ENCODE peak calls at places on chromosomes 13 and 19, in nine cellular contexts. One of them, this sample, is unnamed. For H3K4me1, the result is how much of the 10 kb centered on the place peaks cover.

GRCh38 chr13:98143601-98144500 is 957 bp downstream of the FARP1 start:
- DNase-seq in upper lobe of right lung: peak
- DNase-seq in effector memory CD4-positive, alpha-beta T cell: no peak
- DNase-seq in CD8-positive, alpha-beta T cell: no peak
- DNase-seq in A549: no peak
- DNase-seq in CD4-positive, CD25-positive, alpha-beta regulatory T cell: no peak
- DNase-seq in ovary: peak
- DNase-seq in SK-N-SH: peak
- DNase-seq in HCT116: no peak
- DNase-seq in this sample: peak

GRCh38 chr19:53903055-53903680 is 5.9 kb upstream of the CACNG7 start:
- DNase-seq in upper lobe of right lung: no peak
- DNase-seq in effector memory CD4-positive, alpha-beta T cell: peak
- DNase-seq in CD8-positive, alpha-beta T cell: no peak
- DNase-seq in A549: peak
- DNase-seq in CD4-positive, CD25-positive, alpha-beta regulatory T cell: peak
- DNase-seq in ovary: no peak
- DNase-seq in SK-N-SH: no peak
- DNase-seq in HCT116: no peak
- DNase-seq in this sample: no peak

GRCh38 chr13:71218960-71219359 is 648.0 kb downstream of the DACH1 start:
- DNase-seq in upper lobe of right lung: no peak
- DNase-seq in effector memory CD4-positive, alpha-beta T cell: no peak
- DNase-seq in CD8-positive, alpha-beta T cell: no peak
- DNase-seq in A549: peak
- DNase-seq in CD4-positive, CD25-positive, alpha-beta regulatory T cell: no peak
- DNase-seq in ovary: no peak
- DNase-seq in SK-N-SH: peak
- DNase-seq in HCT116: no peak
- DNase-seq in this sample: no peak

GRCh38 chr19:11414544-11414943 is 4.6 kb downstream of the RGL3 start:
- DNase-seq in upper lobe of right lung: no peak
- DNase-seq in effector memory CD4-positive, alpha-beta T cell: no peak
- DNase-seq in CD8-positive, alpha-beta T cell: no peak
- DNase-seq in A549: no peak
- DNase-seq in CD4-positive, CD25-positive, alpha-beta regulatory T cell: no peak
- DNase-seq in ovary: no peak
- DNase-seq in SK-N-SH: no peak
- DNase-seq in HCT116: no peak
- DNase-seq in this sample: no peak

GRCh38 chr13:65943711-65944110 is 1286.4 kb downstream of the PCDH9 start:
- DNase-seq in upper lobe of right lung: no peak
- DNase-seq in effector memory CD4-positive, alpha-beta T cell: no peak
- DNase-seq in CD8-positive, alpha-beta T cell: no peak
- DNase-seq in A549: no peak
- DNase-seq in CD4-positive, CD25-positive, alpha-beta regulatory T cell: no peak
- DNase-seq in ovary: no peak
- DNase-seq in SK-N-SH: no peak
- DNase-seq in HCT116: no peak
- DNase-seq in this sample: no peak

GRCh38 chr13:73464758-73465628 is 406.2 kb downstream of the KLF5 start:
- DNase-seq in upper lobe of right lung: no peak
- DNase-seq in effector memory CD4-positive, alpha-beta T cell: no peak
- DNase-seq in CD8-positive, alpha-beta T cell: no peak
- DNase-seq in A549: no peak
- DNase-seq in CD4-positive, CD25-positive, alpha-beta regulatory T cell: no peak
- DNase-seq in ovary: no peak
- DNase-seq in SK-N-SH: no peak
- DNase-seq in HCT116: no peak
- DNase-seq in this sample: no peak

GRCh38 chr13:40692946-40693345 is 26.5 kb upstream of the FOXO1 start:
- DNase-seq in upper lobe of right lung: no peak
- DNase-seq in effector memory CD4-positive, alpha-beta T cell: no peak
- DNase-seq in CD8-positive, alpha-beta T cell: no peak
- DNase-seq in A549: no peak
- DNase-seq in CD4-positive, CD25-positive, alpha-beta regulatory T cell: no peak
- DNase-seq in ovary: no peak
- DNase-seq in SK-N-SH: no peak
- DNase-seq in HCT116: no peak
- DNase-seq in this sample: no peak

GRCh38 chr13:46830405-46831005 is 33.5 kb upstream of the ESD start:
- DNase-seq in upper lobe of right lung: no peak
- DNase-seq in effector memory CD4-positive, alpha-beta T cell: no peak
- DNase-seq in CD8-positive, alpha-beta T cell: no peak
- DNase-seq in A549: no peak
- DNase-seq in CD4-positive, CD25-positive, alpha-beta regulatory T cell: no peak
- DNase-seq in ovary: no peak
- DNase-seq in SK-N-SH: no peak
- DNase-seq in HCT116: no peak
- DNase-seq in this sample: no peak

GRCh38 chr13:52980695-52981094 is 47.9 kb upstream of the OLFM4 start:
- DNase-seq in upper lobe of right lung: no peak
- DNase-seq in effector memory CD4-positive, alpha-beta T cell: no peak
- DNase-seq in CD8-positive, alpha-beta T cell: no peak
- DNase-seq in A549: no peak
- DNase-seq in CD4-positive, CD25-positive, alpha-beta regulatory T cell: no peak
- DNase-seq in ovary: no peak
- DNase-seq in SK-N-SH: no peak
- DNase-seq in HCT116: no peak
- DNase-seq in this sample: no peak

GRCh38 chr19:3578390-3578789 is 5.6 kb downstream of the HMG20B start:
- DNase-seq in upper lobe of right lung: no peak
- DNase-seq in effector memory CD4-positive, alpha-beta T cell: no peak
- DNase-seq in CD8-positive, alpha-beta T cell: no peak
- DNase-seq in A549: no peak
- DNase-seq in CD4-positive, CD25-positive, alpha-beta regulatory T cell: no peak
- DNase-seq in ovary: no peak
- DNase-seq in SK-N-SH: peak
- DNase-seq in HCT116: no peak
- DNase-seq in this sample: no peak

GRCh38 chr19:13610042-13610691 is 103.9 kb upstream of the CACNA1A start:
- DNase-seq in upper lobe of right lung: no peak
- DNase-seq in effector memory CD4-positive, alpha-beta T cell: no peak
- DNase-seq in CD8-positive, alpha-beta T cell: no peak
- DNase-seq in A549: peak
- DNase-seq in CD4-positive, CD25-positive, alpha-beta regulatory T cell: no peak
- DNase-seq in ovary: no peak
- DNase-seq in SK-N-SH: no peak
- DNase-seq in HCT116: no peak
- DNase-seq in this sample: no peak

DNA sequence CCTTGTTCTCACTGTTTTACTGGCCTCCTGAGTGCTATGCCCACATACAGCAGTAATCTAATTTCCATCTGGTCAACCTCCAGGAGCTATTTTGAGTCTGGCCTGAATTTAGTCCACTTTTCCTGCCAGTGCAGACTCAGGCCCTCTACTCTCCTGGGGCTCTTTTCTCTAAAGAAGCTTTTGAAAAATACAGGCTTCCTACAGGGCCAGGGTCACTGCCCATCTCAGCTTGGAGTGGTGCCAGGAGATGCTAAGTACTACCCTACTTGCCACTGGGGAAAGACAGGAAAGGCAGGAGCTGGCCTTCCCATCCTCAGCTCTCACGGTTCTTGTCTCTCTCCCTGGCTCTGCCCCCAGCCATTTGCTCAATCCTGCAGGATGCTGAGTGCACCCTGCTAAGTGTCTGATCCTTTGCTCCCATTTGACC is 101.7 kb upstream of the SERP2 start:
- DNase-seq in upper lobe of right lung: no peak
- DNase-seq in effector memory CD4-positive, alpha-beta T cell: no peak
- DNase-seq in CD8-positive, alpha-beta T cell: no peak
- DNase-seq in A549: no peak
- DNase-seq in CD4-positive, CD25-positive, alpha-beta regulatory T cell: no peak
- DNase-seq in ovary: no peak
- DNase-seq in SK-N-SH: peak
- DNase-seq in HCT116: no peak
- DNase-seq in this sample: no peak
- H3K27ac ChIP-seq in upper lobe of right lung: peak
- H3K27ac ChIP-seq in effector memory CD4-positive, alpha-beta T cell: no peak
- H3K27ac ChIP-seq in CD8-positive, alpha-beta T cell: no peak
- H3K27ac ChIP-seq in A549: peak
- H3K27ac ChIP-seq in CD4-positive, CD25-positive, alpha-beta regulatory T cell: no peak
- H3K27ac ChIP-seq in ovary: no peak
- H3K27ac ChIP-seq in SK-N-SH: peak
- H3K27ac ChIP-seq in HCT116: no peak
- H3K27ac ChIP-seq in this sample: peak

GRCh38 chr19:10036601-10037071 is 23.4 kb downstream of the RDH8 start:
- DNase-seq in upper lobe of right lung: no peak
- DNase-seq in effector memory CD4-positive, alpha-beta T cell: no peak
- DNase-seq in CD8-positive, alpha-beta T cell: no peak
- DNase-seq in A549: peak
- DNase-seq in CD4-positive, CD25-positive, alpha-beta regulatory T cell: no peak
- DNase-seq in ovary: no peak
- DNase-seq in SK-N-SH: no peak
- DNase-seq in HCT116: no peak
- DNase-seq in this sample: no peak
- H3K4me3 ChIP-seq in upper lobe of right lung: no peak
- H3K4me3 ChIP-seq in effector memory CD4-positive, alpha-beta T cell: no peak
- H3K4me3 ChIP-seq in CD8-positive, alpha-beta T cell: no peak
- H3K4me3 ChIP-seq in A549: no peak
- H3K4me3 ChIP-seq in CD4-positive, CD25-positive, alpha-beta regulatory T cell: no peak
- H3K4me3 ChIP-seq in ovary: no peak
- H3K4me3 ChIP-seq in SK-N-SH: no peak
- H3K4me3 ChIP-seq in HCT116: no peak
- H3K4me3 ChIP-seq in this sample: no peak

GRCh38 chr19:42555317-42555716 is 27.0 kb upstream of the CEACAM1 start:
- DNase-seq in upper lobe of right lung: no peak
- DNase-seq in effector memory CD4-positive, alpha-beta T cell: no peak
- DNase-seq in CD8-positive, alpha-beta T cell: no peak
- DNase-seq in A549: no peak
- DNase-seq in CD4-positive, CD25-positive, alpha-beta regulatory T cell: no peak
- DNase-seq in ovary: no peak
- DNase-seq in SK-N-SH: no peak
- DNase-seq in HCT116: no peak
- DNase-seq in this sample: peak

GRCh38 chr19:42561512-42561911 is 33.2 kb downstream of the CEACAM8 start:
- DNase-seq in upper lobe of right lung: no peak
- DNase-seq in effector memory CD4-positive, alpha-beta T cell: no peak
- DNase-seq in CD8-positive, alpha-beta T cell: no peak
- DNase-seq in A549: no peak
- DNase-seq in CD4-positive, CD25-positive, alpha-beta regulatory T cell: no peak
- DNase-seq in ovary: no peak
- DNase-seq in SK-N-SH: no peak
- DNase-seq in HCT116: no peak
- DNase-seq in this sample: no peak

GRCh38 chr19:42555801-42556200 is 27.5 kb upstream of the CEACAM1 start:
- DNase-seq in upper lobe of right lung: no peak
- DNase-seq in effector memory CD4-positive, alpha-beta T cell: no peak
- DNase-seq in CD8-positive, alpha-beta T cell: no peak
- DNase-seq in A549: no peak
- DNase-seq in CD4-positive, CD25-positive, alpha-beta regulatory T cell: no peak
- DNase-seq in ovary: no peak
- DNase-seq in SK-N-SH: no peak
- DNase-seq in HCT116: no peak
- DNase-seq in this sample: no peak

GRCh38 chr19:42563352-42564210 is 31.1 kb downstream of the CEACAM8 start:
- DNase-seq in upper lobe of right lung: no peak
- DNase-seq in effector memory CD4-positive, alpha-beta T cell: no peak
- DNase-seq in CD8-positive, alpha-beta T cell: no peak
- DNase-seq in A549: peak
- DNase-seq in CD4-positive, CD25-positive, alpha-beta regulatory T cell: peak
- DNase-seq in ovary: no peak
- DNase-seq in SK-N-SH: peak
- DNase-seq in HCT116: peak
- DNase-seq in this sample: peak

GRCh38 chr19:42560731-42561130 is 32.5 kb upstream of the CEACAM1 start:
- DNase-seq in upper lobe of right lung: no peak
- DNase-seq in effector memory CD4-positive, alpha-beta T cell: no peak
- DNase-seq in CD8-positive, alpha-beta T cell: no peak
- DNase-seq in A549: no peak
- DNase-seq in CD4-positive, CD25-positive, alpha-beta regulatory T cell: no peak
- DNase-seq in ovary: no peak
- DNase-seq in SK-N-SH: no peak
- DNase-seq in HCT116: no peak
- DNase-seq in this sample: no peak
- H3K4me1 ChIP-seq in upper lobe of right lung: under half
- H3K4me1 ChIP-seq in effector memory CD4-positive, alpha-beta T cell: under half
- H3K4me1 ChIP-seq in CD8-positive, alpha-beta T cell: under half
- H3K4me1 ChIP-seq in A549: under half
- H3K4me1 ChIP-seq in CD4-positive, CD25-positive, alpha-beta regulatory T cell: under half
- H3K4me1 ChIP-seq in ovary: under half
- H3K4me1 ChIP-seq in SK-N-SH: under half
- H3K4me1 ChIP-seq in HCT116: under half
- H3K4me1 ChIP-seq in this sample: under half

GRCh38 chr19:44714597-44715169 is 15.7 kb downstream of the CEACAM16 start:
- DNase-seq in upper lobe of right lung: no peak
- DNase-seq in effector memory CD4-positive, alpha-beta T cell: no peak
- DNase-seq in CD8-positive, alpha-beta T cell: no peak
- DNase-seq in A549: no peak
- DNase-seq in CD4-positive, CD25-positive, alpha-beta regulatory T cell: no peak
- DNase-seq in ovary: no peak
- DNase-seq in SK-N-SH: no peak
- DNase-seq in HCT116: no peak
- DNase-seq in this sample: no peak

GRCh38 chr19:44720945-44721344 is 22.0 kb downstream of the CEACAM16 start:
- DNase-seq in upper lobe of right lung: no peak
- DNase-seq in effector memory CD4-positive, alpha-beta T cell: no peak
- DNase-seq in CD8-positive, alpha-beta T cell: no peak
- DNase-seq in A549: no peak
- DNase-seq in CD4-positive, CD25-positive, alpha-beta regulatory T cell: no peak
- DNase-seq in ovary: no peak
- DNase-seq in SK-N-SH: no peak
- DNase-seq in HCT116: no peak
- DNase-seq in this sample: no peak

GRCh38 chr19:44719262-44719701 is 20.3 kb downstream of the CEACAM16 start:
- DNase-seq in upper lobe of right lung: no peak
- DNase-seq in effector memory CD4-positive, alpha-beta T cell: no peak
- DNase-seq in CD8-positive, alpha-beta T cell: no peak
- DNase-seq in A549: no peak
- DNase-seq in CD4-positive, CD25-positive, alpha-beta regulatory T cell: no peak
- DNase-seq in ovary: no peak
- DNase-seq in SK-N-SH: no peak
- DNase-seq in HCT116: no peak
- DNase-seq in this sample: no peak

GRCh38 chr19:44718441-44719261 is 19.7 kb downstream of the CEACAM16 start:
- DNase-seq in upper lobe of right lung: peak
- DNase-seq in effector memory CD4-positive, alpha-beta T cell: no peak
- DNase-seq in CD8-positive, alpha-beta T cell: no peak
- DNase-seq in A549: peak
- DNase-seq in CD4-positive, CD25-positive, alpha-beta regulatory T cell: no peak
- DNase-seq in ovary: peak
- DNase-seq in SK-N-SH: no peak
- DNase-seq in HCT116: no peak
- DNase-seq in this sample: peak

DNA sequence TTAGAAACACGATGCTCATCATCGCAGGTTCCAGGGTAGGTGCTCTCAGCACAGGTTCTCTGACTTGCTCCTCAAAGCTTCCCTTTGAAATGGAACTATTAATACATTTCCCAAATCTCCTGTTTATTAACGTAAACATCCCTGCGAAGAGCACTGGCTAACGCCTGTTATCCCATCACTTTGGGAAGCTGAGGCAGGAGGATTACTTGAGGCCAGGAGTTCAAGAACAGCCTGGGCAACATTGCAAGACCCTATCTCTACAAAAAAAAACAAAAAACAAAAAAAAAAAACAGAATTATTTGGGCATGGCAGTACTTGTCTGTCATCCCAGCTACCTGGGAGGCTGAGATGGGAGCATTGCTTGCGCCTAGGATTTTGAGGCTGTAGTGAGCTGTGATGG is 18.7 kb downstream of the CEACAM16 start:
- DNase-seq in upper lobe of right lung: no peak
- DNase-seq in effector memory CD4-positive, alpha-beta T cell: no peak
- DNase-seq in CD8-positive, alpha-beta T cell: no peak
- DNase-seq in A549: no peak
- DNase-seq in CD4-positive, CD25-positive, alpha-beta regulatory T cell: no peak
- DNase-seq in ovary: no peak
- DNase-seq in SK-N-SH: no peak
- DNase-seq in HCT116: no peak
- DNase-seq in this sample: no peak
- H3K27ac ChIP-seq in upper lobe of right lung: peak
- H3K27ac ChIP-seq in effector memory CD4-positive, alpha-beta T cell: no peak
- H3K27ac ChIP-seq in CD8-positive, alpha-beta T cell: no peak
- H3K27ac ChIP-seq in A549: peak
- H3K27ac ChIP-seq in CD4-positive, CD25-positive, alpha-beta regulatory T cell: no peak
- H3K27ac ChIP-seq in ovary: no peak
- H3K27ac ChIP-seq in SK-N-SH: no peak
- H3K27ac ChIP-seq in HCT116: no peak
- H3K27ac ChIP-seq in this sample: peak